ENCODE peak calls at places on chromosome 7, in four cellular contexts. D is mesenchymal stem cell, Q is H1, S is trophoblast cell. H is an unnamed sample.

GRCh38 chr7:37230221-37230620 is 218.4 kb downstream of the ELMO1 start:
- DNase-seq in Q (no peak), D (no peak), S (no peak), H (no peak)

GRCh38 chr7:132437730-132438129 is 138.5 kb downstream of the PLXNA4 start:
- DNase-seq in Q (no peak), D (peak), S (no peak), H (no peak)

GRCh38 chr7:3754488-3755365 is 453.7 kb downstream of the SDK1 start:
- DNase-seq in Q (peak), S (no peak), D (no peak), H (peak)

GRCh38 chr7:124489082-124489819 is 276.3 kb downstream of the GPR37 start:
- DNase-seq in Q (no peak), D (no peak), S (no peak), H (no peak)

GRCh38 chr7:128909605-128910568 is 622 bp downstream of the KCP start:
- DNase-seq in S (no peak), D (peak), Q (no peak), H (no peak)

GRCh38 chr7:94205529-94205928 is 189.2 kb upstream of the COL1A2 start:
- DNase-seq in Q (no peak), S (no peak), D (peak), H (no peak)

GRCh38 chr7:44059219-44060090 is 5.9 kb downstream of the PGAM2 start:
- DNase-seq in S (no peak), Q (no peak), D (no peak), H (no peak)

GRCh38 chr7:35839860-35840854 is 39.3 kb downstream of the SEPTIN7 start:
- DNase-seq in Q (no peak), S (peak), D (peak), H (no peak)

GRCh38 chr7:92767427-92767826 is 68.9 kb downstream of the CDK6 start:
- DNase-seq in Q (no peak), D (peak), S (no peak), H (no peak)

GRCh38 chr7:1087462-1087809 is 477 bp upstream of the GPER1 start:
- DNase-seq in S (peak), Q (no peak), D (peak), H (no peak)
- H3K4me3 ChIP-seq in S (no peak), Q (peak), D (peak), H (no peak)

DNA sequence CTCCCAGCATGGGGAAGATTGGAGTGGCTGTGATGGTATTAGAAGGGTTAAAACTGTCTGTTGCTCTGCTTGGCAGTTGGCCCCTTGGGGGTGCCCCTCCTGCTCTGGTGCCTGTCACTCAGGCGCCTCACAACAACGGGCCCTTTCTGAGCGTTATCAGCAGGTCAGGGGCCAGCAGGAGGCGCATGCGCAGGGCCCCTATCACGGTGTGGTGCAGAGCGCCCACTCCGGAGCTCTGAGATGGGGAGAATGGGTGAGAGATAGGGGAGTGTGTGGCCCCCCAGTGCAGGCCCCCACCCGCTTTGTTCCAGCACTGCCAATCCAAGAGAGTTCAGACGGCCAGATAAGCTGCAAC is 24.8 kb downstream of the GBX1 start:
- DNase-seq in S (no peak), D (no peak), Q (no peak), H (no peak)
- H2AFZ ChIP-seq in S (no peak), D (no peak), Q (no peak), H (no peak)

DNA sequence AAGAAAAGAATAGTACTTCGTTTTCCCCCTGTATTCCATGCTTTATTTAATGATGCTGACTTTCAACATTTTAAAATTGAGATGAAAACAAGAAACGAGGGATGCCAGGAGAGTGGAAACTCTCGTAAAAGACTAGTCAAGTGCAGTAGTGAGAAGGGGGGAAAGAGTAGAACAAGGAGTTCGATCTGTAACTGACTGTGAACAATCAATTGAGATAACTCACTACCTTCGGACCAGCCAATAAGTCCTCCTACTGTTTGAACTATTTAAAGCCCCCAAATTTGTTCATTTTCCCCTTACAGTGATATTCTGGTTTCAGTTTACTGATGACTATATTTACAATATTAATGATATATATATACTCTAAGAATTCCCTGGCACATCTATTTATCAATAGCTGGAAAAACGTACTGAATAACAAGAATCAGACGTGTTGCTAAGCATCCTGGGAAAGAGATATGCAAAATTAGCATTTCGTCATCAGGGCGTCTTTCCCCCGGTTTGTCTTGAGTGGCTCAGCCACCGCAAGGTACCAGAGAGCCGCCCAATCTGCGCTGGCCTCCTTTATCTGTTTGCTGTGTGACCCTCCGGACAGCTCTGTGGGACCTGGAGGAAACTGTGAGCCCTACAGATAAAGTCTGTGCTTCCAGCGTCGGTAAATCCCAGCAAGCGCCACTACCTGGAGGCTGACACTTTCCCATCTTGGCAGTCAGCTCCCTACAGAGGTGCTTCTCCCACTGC is 41.1 kb downstream of the PDIA4 start:
- DNase-seq in D (peak), S (peak), Q (peak), H (peak)
- H2BK12ac ChIP-seq in D (no peak), S (no peak), Q (no peak), H (no peak)

DNA sequence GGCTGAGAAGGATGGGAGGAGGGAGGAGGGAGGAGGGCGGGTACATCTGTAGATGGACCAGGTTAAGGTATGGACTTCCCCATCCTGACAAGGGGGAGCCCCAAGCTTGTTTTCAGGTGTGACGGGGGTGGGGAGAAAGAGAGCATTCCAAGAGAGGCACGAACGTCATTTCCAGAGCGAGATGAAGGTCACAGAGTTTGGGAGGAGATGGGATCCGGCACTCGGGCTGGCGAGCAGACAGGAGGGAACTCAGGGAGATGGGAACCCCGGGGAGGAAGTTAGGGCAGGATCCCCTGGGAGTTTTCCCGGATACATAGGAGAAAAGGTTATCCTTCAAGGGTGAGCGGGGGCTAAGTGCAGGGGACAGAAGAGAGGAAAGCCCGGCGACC is 118.8 kb downstream of the CUX1 start:
- DNase-seq in D (no peak), S (no peak), Q (peak), H (no peak)
- H3K4me3 ChIP-seq in D (peak), S (no peak), Q (peak), H (no peak)

DNA sequence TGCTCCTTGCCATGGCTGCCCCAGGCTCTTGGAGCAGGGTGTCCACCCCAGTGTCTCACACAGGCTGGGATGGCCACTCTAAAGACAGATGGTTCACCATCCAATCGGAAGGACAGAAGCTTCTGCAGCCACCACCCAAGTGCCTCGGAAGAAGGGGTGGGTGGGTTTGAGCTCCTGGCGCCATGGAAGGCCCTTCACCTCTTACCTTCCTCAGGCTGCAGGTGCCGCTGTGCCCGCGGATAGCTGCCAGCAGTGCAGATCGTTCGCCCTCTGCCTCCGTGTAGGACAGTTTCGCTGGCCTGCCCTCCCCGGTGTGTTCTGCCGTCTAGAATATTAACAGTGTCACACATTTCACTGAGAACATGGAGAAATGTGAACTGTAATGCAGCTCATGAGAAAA is 243.6 kb upstream of the GRB10 start:
- DNase-seq in D (no peak), S (no peak), Q (no peak), H (no peak)
- H2AFZ ChIP-seq in D (no peak), S (no peak), Q (no peak), H (no peak)

DNA sequence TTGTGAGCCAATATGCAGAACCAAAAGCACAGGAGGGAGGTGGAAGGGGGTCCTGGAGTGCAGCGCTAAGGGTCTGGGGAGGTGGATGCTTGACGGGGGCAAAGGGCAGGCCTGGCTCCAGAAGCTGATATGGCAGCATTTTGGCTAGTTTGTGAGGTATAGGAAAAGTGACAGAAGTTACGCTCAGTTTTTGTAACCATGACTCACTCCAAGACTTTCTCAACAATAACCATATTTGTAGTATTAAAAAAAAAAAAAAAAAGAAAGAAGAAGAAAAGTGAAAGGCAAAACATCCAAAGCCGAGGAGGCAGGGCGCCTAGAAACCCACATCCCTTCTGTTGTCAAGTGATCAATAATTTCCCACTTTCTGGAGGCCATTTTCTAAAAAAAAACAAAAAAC is 92.3 kb downstream of the RNF216 start:
- DNase-seq in D (peak), S (peak), Q (no peak), H (no peak)
- H2BK12ac ChIP-seq in D (peak), S (peak), Q (no peak), H (no peak)

DNA sequence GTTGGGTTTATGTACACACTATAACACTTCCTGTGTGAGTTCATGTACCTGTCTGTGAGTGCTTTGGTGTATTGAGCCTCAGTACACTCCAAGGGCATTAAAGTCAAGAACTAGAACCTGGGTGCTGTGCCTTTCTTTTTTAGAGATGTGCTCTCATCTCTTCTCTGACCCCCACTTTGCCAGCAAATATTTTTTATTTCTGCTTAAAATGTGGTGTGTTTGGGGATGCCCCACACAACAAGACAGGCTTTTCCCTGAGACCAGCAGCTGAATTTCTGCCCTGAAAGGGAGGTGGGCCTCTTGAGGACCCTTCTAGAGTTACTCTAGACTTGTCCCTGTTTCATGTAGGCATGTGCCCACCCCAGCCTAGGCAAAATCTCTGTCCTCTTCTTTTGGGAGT is 14.3 kb downstream of the KCTD7 start:
- DNase-seq in Q (no peak), D (no peak), S (no peak), H (no peak)
- H3K4me3 ChIP-seq in Q (no peak), D (no peak), S (no peak), H (no peak)

GRCh38 chr7:2595258-2595860 is 36.4 kb upstream of the TTYH3 start:
- DNase-seq in D (no peak), S (no peak), Q (no peak), H (no peak)

GRCh38 chr7:2596636-2597635 is 34.9 kb upstream of the TTYH3 start:
- DNase-seq in Q (no peak), D (no peak), S (no peak), H (no peak)

GRCh38 chr7:2594599-2594998 is 35.8 kb downstream of the IQCE start:
- DNase-seq in Q (no peak), S (no peak), D (no peak), H (no peak)

GRCh38 chr7:2601065-2601464 is 30.7 kb upstream of the TTYH3 start:
- DNase-seq in D (no peak), S (no peak), Q (no peak), H (no peak)

DNA sequence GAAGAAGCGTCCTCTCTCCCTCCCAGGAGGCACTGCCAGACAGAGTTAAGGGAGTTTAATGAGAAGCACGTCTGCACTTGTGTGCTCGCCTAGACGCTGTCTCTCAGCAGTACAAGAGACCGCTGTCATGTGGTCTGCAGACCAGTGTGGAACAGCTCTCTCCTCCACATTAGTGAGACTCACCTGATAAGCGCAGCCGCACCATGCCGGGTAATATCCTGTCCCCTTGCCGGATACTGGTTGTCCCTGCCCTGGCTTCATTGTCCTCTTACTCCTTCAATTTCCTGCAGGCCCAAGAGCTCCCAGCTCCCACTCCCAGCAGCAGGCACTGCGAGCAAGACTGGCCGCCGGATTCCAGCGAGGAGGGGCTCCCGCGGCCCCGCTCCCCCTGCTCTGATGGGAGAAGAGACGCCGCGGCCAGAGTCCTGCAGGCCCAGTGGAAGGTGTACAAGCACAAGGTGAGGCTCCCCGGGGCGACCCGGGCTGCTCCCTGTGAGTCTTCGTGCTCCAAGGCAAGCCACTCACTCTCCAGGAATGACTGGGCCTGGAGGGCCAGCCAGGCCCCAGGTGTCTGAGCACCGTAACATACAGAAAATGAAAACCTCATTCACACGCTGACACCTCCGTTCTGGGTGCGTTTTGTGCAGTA is 33.5 kb upstream of the TTYH3 start:
- DNase-seq in D (no peak), S (peak), Q (no peak), H (no peak)
- H2AFZ ChIP-seq in D (no peak), S (no peak), Q (no peak), H (no peak)

GRCh38 chr7:126689037-126689436 is 563.7 kb downstream of the GRM8 start:
- DNase-seq in D (no peak), Q (no peak), S (no peak), H (no peak)
- H2BK12ac ChIP-seq in D (no peak), Q (no peak), S (no peak), H (no peak)

H was measured in neuronal stem cell.